ENCODE peak calls at places on chromosomes 16 and 17, in ten cellular contexts. One of them, this sample, is unnamed.

GRCh38 chr17:42639484-42640474 is 19.3 kb upstream of the TUBG2 start:
- DNase-seq in omental fat pad: no peak
- DNase-seq in uterus: no peak
- DNase-seq in Calu3: no peak
- DNase-seq in kidney epithelial cell: no peak
- DNase-seq in neural progenitor cell: no peak
- DNase-seq in fibroblast of villous mesenchyme: no peak
- DNase-seq in GM20000: no peak
- DNase-seq in thoracic aorta: no peak
- DNase-seq in psoas muscle: no peak
- DNase-seq in this sample: no peak

GRCh38 chr17:66527335-66527734 is 224.9 kb downstream of the PRKCA start:
- DNase-seq in uterus: no peak
- DNase-seq in omental fat pad: no peak
- DNase-seq in GM20000: no peak
- DNase-seq in thoracic aorta: no peak
- DNase-seq in fibroblast of villous mesenchyme: no peak
- DNase-seq in psoas muscle: no peak
- DNase-seq in kidney epithelial cell: no peak
- DNase-seq in Calu3: no peak
- DNase-seq in neural progenitor cell: peak
- DNase-seq in this sample: no peak

GRCh38 chr17:42118545-42118944 is 2.6 kb downstream of the KAT2A start:
- DNase-seq in fibroblast of villous mesenchyme: peak
- DNase-seq in neural progenitor cell: peak
- DNase-seq in GM20000: peak
- DNase-seq in thoracic aorta: no peak
- DNase-seq in omental fat pad: no peak
- DNase-seq in kidney epithelial cell: no peak
- DNase-seq in uterus: no peak
- DNase-seq in psoas muscle: no peak
- DNase-seq in Calu3: peak
- DNase-seq in this sample: no peak

GRCh38 chr17:34797724-34798123 is 163.5 kb downstream of the CCT6B start:
- DNase-seq in kidney epithelial cell: no peak
- DNase-seq in neural progenitor cell: peak
- DNase-seq in uterus: no peak
- DNase-seq in Calu3: peak
- DNase-seq in thoracic aorta: no peak
- DNase-seq in omental fat pad: no peak
- DNase-seq in psoas muscle: no peak
- DNase-seq in fibroblast of villous mesenchyme: peak
- DNase-seq in GM20000: peak
- DNase-seq in this sample: peak

GRCh38 chr17:35973333-35974260 is 7.7 kb downstream of the CCL16 start:
- DNase-seq in fibroblast of villous mesenchyme: no peak
- DNase-seq in neural progenitor cell: no peak
- DNase-seq in Calu3: no peak
- DNase-seq in omental fat pad: no peak
- DNase-seq in kidney epithelial cell: no peak
- DNase-seq in uterus: no peak
- DNase-seq in thoracic aorta: no peak
- DNase-seq in GM20000: no peak
- DNase-seq in psoas muscle: no peak
- DNase-seq in this sample: no peak

GRCh38 chr16:68311316-68311620 is 449 bp downstream of the PRMT7 start:
- DNase-seq in thoracic aorta: no peak
- DNase-seq in Calu3: no peak
- DNase-seq in kidney epithelial cell: no peak
- DNase-seq in neural progenitor cell: no peak
- DNase-seq in GM20000: no peak
- DNase-seq in uterus: no peak
- DNase-seq in omental fat pad: no peak
- DNase-seq in psoas muscle: no peak
- DNase-seq in fibroblast of villous mesenchyme: peak
- DNase-seq in this sample: no peak

GRCh38 chr17:48588074-48588415 is 2.0 kb downstream of the HOXB3 start:
- DNase-seq in thoracic aorta: no peak
- DNase-seq in uterus: no peak
- DNase-seq in omental fat pad: no peak
- DNase-seq in psoas muscle: no peak
- DNase-seq in kidney epithelial cell: no peak
- DNase-seq in neural progenitor cell: no peak
- DNase-seq in fibroblast of villous mesenchyme: no peak
- DNase-seq in GM20000: no peak
- DNase-seq in Calu3: no peak
- DNase-seq in this sample: no peak

GRCh38 chr16:61780161-61780560 is 256.1 kb downstream of the CDH8 start:
- DNase-seq in thoracic aorta: no peak
- DNase-seq in GM20000: no peak
- DNase-seq in fibroblast of villous mesenchyme: no peak
- DNase-seq in uterus: no peak
- DNase-seq in kidney epithelial cell: no peak
- DNase-seq in psoas muscle: no peak
- DNase-seq in neural progenitor cell: no peak
- DNase-seq in omental fat pad: no peak
- DNase-seq in Calu3: no peak
- DNase-seq in this sample: no peak

GRCh38 chr17:78969865-78970264 is 9.9 kb downstream of the LGALS3BP start:
- DNase-seq in fibroblast of villous mesenchyme: no peak
- DNase-seq in neural progenitor cell: no peak
- DNase-seq in GM20000: no peak
- DNase-seq in Calu3: no peak
- DNase-seq in uterus: no peak
- DNase-seq in omental fat pad: no peak
- DNase-seq in psoas muscle: no peak
- DNase-seq in kidney epithelial cell: no peak
- DNase-seq in thoracic aorta: no peak
- DNase-seq in this sample: no peak

GRCh38 chr17:48543854-48544355 is 1.0 kb downstream of the HOXB2 start:
- DNase-seq in fibroblast of villous mesenchyme: no peak
- DNase-seq in neural progenitor cell: no peak
- DNase-seq in psoas muscle: no peak
- DNase-seq in uterus: no peak
- DNase-seq in omental fat pad: no peak
- DNase-seq in GM20000: peak
- DNase-seq in Calu3: no peak
- DNase-seq in thoracic aorta: no peak
- DNase-seq in kidney epithelial cell: no peak
- DNase-seq in this sample: no peak

GRCh38 chr17:58253082-58253481 is 14.7 kb downstream of the LPO start:
- DNase-seq in Calu3: no peak
- DNase-seq in fibroblast of villous mesenchyme: no peak
- DNase-seq in GM20000: no peak
- DNase-seq in uterus: no peak
- DNase-seq in omental fat pad: no peak
- DNase-seq in psoas muscle: no peak
- DNase-seq in thoracic aorta: no peak
- DNase-seq in neural progenitor cell: no peak
- DNase-seq in kidney epithelial cell: no peak
- DNase-seq in this sample: no peak

GRCh38 chr17:58249270-58250133 is 11.1 kb downstream of the LPO start:
- DNase-seq in GM20000: peak
- DNase-seq in Calu3: peak
- DNase-seq in fibroblast of villous mesenchyme: peak
- DNase-seq in neural progenitor cell: peak
- DNase-seq in psoas muscle: peak
- DNase-seq in uterus: peak
- DNase-seq in omental fat pad: peak
- DNase-seq in thoracic aorta: no peak
- DNase-seq in kidney epithelial cell: no peak
- DNase-seq in this sample: peak

GRCh38 chr17:58250344-58251011 is 12.1 kb downstream of the LPO start:
- DNase-seq in Calu3: no peak
- DNase-seq in psoas muscle: no peak
- DNase-seq in omental fat pad: no peak
- DNase-seq in kidney epithelial cell: no peak
- DNase-seq in thoracic aorta: no peak
- DNase-seq in neural progenitor cell: no peak
- DNase-seq in fibroblast of villous mesenchyme: no peak
- DNase-seq in uterus: no peak
- DNase-seq in GM20000: no peak
- DNase-seq in this sample: no peak

GRCh38 chr17:58252141-58252540 is 13.8 kb downstream of the LPO start:
- DNase-seq in uterus: no peak
- DNase-seq in Calu3: no peak
- DNase-seq in psoas muscle: no peak
- DNase-seq in fibroblast of villous mesenchyme: no peak
- DNase-seq in GM20000: no peak
- DNase-seq in neural progenitor cell: no peak
- DNase-seq in omental fat pad: no peak
- DNase-seq in thoracic aorta: no peak
- DNase-seq in kidney epithelial cell: no peak
- DNase-seq in this sample: no peak

GRCh38 chr17:58254803-58255202 is 16.4 kb downstream of the LPO start:
- DNase-seq in uterus: no peak
- DNase-seq in neural progenitor cell: no peak
- DNase-seq in psoas muscle: no peak
- DNase-seq in omental fat pad: no peak
- DNase-seq in Calu3: peak
- DNase-seq in GM20000: no peak
- DNase-seq in kidney epithelial cell: no peak
- DNase-seq in fibroblast of villous mesenchyme: no peak
- DNase-seq in thoracic aorta: no peak
- DNase-seq in this sample: no peak
- TF ChIP-seq CTCF in uterus: no peak
- TF ChIP-seq CTCF in neural progenitor cell: peak
- TF ChIP-seq CTCF in psoas muscle: no peak
- TF ChIP-seq CTCF in omental fat pad: no peak
- TF ChIP-seq CTCF in Calu3: no peak
- TF ChIP-seq CTCF in GM20000: peak
- TF ChIP-seq CTCF in kidney epithelial cell: peak
- TF ChIP-seq CTCF in fibroblast of villous mesenchyme: no peak
- TF ChIP-seq CTCF in thoracic aorta: no peak
- TF ChIP-seq CTCF in this sample: no peak

DNA sequence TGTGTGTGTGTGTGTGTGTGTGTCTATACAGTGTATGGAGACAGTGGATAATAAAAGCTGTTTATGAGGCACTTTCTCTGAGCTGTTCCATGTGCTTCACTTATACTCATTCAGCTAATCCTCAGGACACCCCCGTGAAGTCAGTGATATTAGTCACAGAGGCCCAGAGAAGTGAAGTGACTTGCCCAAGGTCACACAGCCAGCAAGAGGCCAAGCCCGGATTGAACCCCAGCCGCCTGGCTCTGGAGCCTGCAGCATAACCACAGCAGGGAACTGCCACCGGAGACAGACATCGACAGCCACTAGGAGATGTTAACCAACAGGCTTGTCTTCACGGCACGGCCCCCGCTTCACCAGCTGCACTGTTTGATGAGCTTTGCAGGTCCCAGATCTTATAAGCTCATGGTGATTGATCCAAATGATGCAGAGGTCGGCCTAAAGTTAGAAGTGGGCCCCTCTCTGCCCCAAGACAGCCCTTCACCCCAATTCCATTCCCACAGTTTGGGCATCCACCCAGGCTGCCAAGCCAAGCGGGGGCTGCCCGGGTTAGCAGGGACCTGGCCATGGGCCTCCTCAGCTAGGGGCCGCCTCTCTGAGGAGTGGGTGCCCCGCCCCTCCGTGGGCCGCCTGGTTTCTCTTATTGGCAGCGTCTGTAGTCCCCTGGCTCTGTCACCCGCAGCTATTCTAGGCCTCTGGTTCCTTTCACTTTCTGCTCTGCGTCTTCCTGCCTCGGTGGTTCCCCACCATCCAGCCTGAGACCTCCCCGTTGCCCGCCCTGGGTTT is 30.9 kb downstream of the SOCS1 start:
- DNase-seq in omental fat pad: no peak
- DNase-seq in fibroblast of villous mesenchyme: no peak
- DNase-seq in thoracic aorta: no peak
- DNase-seq in uterus: peak
- DNase-seq in psoas muscle: peak
- DNase-seq in Calu3: no peak
- DNase-seq in GM20000: peak
- DNase-seq in neural progenitor cell: no peak
- DNase-seq in kidney epithelial cell: no peak
- DNase-seq in this sample: no peak
- TF ChIP-seq CTCF in omental fat pad: no peak
- TF ChIP-seq CTCF in fibroblast of villous mesenchyme: no peak
- TF ChIP-seq CTCF in thoracic aorta: no peak
- TF ChIP-seq CTCF in uterus: no peak
- TF ChIP-seq CTCF in psoas muscle: no peak
- TF ChIP-seq CTCF in Calu3: no peak
- TF ChIP-seq CTCF in GM20000: no peak
- TF ChIP-seq CTCF in neural progenitor cell: no peak
- TF ChIP-seq CTCF in kidney epithelial cell: no peak
- TF ChIP-seq CTCF in this sample: no peak

DNA sequence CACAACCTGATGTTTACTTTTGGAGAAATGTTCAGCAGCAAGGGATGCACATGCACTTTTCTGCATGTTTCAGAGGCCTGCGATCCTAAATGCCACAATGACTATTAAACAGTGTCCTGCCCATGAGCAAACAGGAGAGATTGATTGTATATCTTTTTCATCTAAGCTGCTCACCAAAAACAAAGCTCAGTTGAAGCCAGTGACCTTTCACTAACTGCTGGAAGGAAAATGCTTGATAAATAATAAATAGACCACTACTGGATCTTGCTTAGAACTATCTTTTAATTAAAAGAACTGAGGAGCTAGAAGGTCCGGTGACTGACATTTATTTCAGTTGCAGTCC is 16.3 kb downstream of the MRPS23 start:
- DNase-seq in fibroblast of villous mesenchyme: no peak
- DNase-seq in omental fat pad: no peak
- DNase-seq in thoracic aorta: no peak
- DNase-seq in uterus: no peak
- DNase-seq in kidney epithelial cell: no peak
- DNase-seq in neural progenitor cell: no peak
- DNase-seq in Calu3: no peak
- DNase-seq in psoas muscle: no peak
- DNase-seq in GM20000: no peak
- DNase-seq in this sample: no peak
- TF ChIP-seq CTCF in fibroblast of villous mesenchyme: no peak
- TF ChIP-seq CTCF in omental fat pad: no peak
- TF ChIP-seq CTCF in thoracic aorta: no peak
- TF ChIP-seq CTCF in uterus: no peak
- TF ChIP-seq CTCF in kidney epithelial cell: no peak
- TF ChIP-seq CTCF in neural progenitor cell: no peak
- TF ChIP-seq CTCF in Calu3: no peak
- TF ChIP-seq CTCF in psoas muscle: peak
- TF ChIP-seq CTCF in GM20000: no peak
- TF ChIP-seq CTCF in this sample: no peak

DNA sequence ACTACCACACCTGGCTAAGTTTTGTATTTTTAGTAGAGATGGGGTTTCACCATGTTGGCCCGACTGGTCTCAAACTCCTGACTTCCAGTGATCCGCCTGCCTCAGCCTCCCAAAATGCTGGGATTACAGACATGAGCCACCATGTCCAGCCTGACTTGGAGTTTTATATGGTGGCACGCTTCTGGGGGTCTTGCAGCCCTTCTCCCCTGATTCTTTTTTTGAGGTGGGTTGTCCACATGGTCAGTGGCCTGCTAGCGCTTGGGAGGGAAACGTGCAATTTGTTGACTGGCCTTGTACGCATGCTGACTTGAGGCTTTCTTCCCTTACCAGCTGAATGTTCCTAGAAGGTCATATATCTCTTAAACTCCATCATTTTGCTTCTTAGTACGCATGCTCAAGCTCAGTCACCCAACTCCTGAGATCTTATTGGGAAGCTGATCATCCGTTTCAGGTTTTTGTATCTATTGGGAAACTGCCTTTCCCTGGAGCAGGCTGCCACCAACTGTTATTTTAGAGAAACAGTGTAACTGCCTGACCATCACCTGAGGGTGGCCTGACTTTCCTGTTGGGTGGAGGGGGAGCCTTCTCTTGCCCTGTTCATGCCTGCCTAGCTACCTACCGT is 13.7 kb upstream of the LDHD start:
- DNase-seq in thoracic aorta: no peak
- DNase-seq in omental fat pad: no peak
- DNase-seq in neural progenitor cell: no peak
- DNase-seq in psoas muscle: no peak
- DNase-seq in GM20000: no peak
- DNase-seq in fibroblast of villous mesenchyme: no peak
- DNase-seq in Calu3: no peak
- DNase-seq in uterus: no peak
- DNase-seq in kidney epithelial cell: no peak
- DNase-seq in this sample: no peak
- TF ChIP-seq CTCF in thoracic aorta: no peak
- TF ChIP-seq CTCF in omental fat pad: no peak
- TF ChIP-seq CTCF in neural progenitor cell: peak
- TF ChIP-seq CTCF in psoas muscle: peak
- TF ChIP-seq CTCF in GM20000: no peak
- TF ChIP-seq CTCF in fibroblast of villous mesenchyme: no peak
- TF ChIP-seq CTCF in Calu3: no peak
- TF ChIP-seq CTCF in uterus: no peak
- TF ChIP-seq CTCF in kidney epithelial cell: no peak
- TF ChIP-seq CTCF in this sample: no peak